ENCODE peak calls at places on chromosomes 13 and 19, in eight cellular contexts. D is HepG2, R is fibroblast of lung, Q is astrocyte, A is GM12878, L is PC-3, W is neural progenitor cell, V is neuronal stem cell. X is an unnamed sample.

GRCh38 chr13:46721054-46721453 is 75.9 kb downstream of the ESD start:
- DNase-seq in R (peak), A (no peak), L (peak), Q (no peak), D (peak), V (peak), W (peak), X (peak)

GRCh38 chr19:40110570-40110969 is 19.8 kb upstream of the ZNF780A start:
- DNase-seq in V (no peak), R (no peak), W (no peak), Q (no peak), D (peak), L (no peak), A (no peak), X (no peak)

GRCh38 chr13:84279166-84279565 is 396.9 kb upstream of the SLITRK1 start:
- DNase-seq in A (no peak), R (peak), Q (peak), D (no peak), W (no peak), V (no peak), L (peak), X (no peak)

GRCh38 chr19:52786078-52786463 is 520 bp downstream of the ZNF600 start:
- DNase-seq in A (no peak), W (peak), D (no peak), Q (no peak), V (no peak), R (no peak), L (peak), X (no peak)

GRCh38 chr19:24051516-24051915 is 35.5 kb upstream of the ZNF254 start:
- DNase-seq in W (no peak), Q (no peak), D (no peak), A (no peak), V (no peak), R (no peak), L (no peak), X (no peak)

GRCh38 chr19:18157465-18158063 is 4.6 kb downstream of the PIK3R2 start:
- DNase-seq in V (no peak), Q (no peak), L (no peak), D (no peak), A (no peak), W (peak), R (no peak), X (no peak)

GRCh38 chr19:7533281-7533819 is 2.2 kb upstream of the PNPLA6 start:
- DNase-seq in V (no peak), R (peak), L (no peak), Q (no peak), D (no peak), W (peak), A (no peak), X (peak)

GRCh38 chr19:1001538-1002166 is 1.4 kb downstream of the GRIN3B start:
- DNase-seq in V (peak), R (no peak), A (no peak), L (peak), W (peak), Q (no peak), D (no peak), X (peak)

GRCh38 chr13:99702687-99703319 is 201.5 kb downstream of the TM9SF2 start:
- DNase-seq in A (no peak), Q (no peak), R (no peak), L (no peak), W (peak), V (no peak), D (no peak), X (no peak)

GRCh38 chr13:98083507-98083906 is 59.4 kb upstream of the FARP1 start:
- DNase-seq in R (peak), D (no peak), A (no peak), V (no peak), Q (peak), W (no peak), L (peak), X (peak)

GRCh38 chr19:15280915-15281683 is 48.9 kb upstream of the EPHX3 start:
- DNase-seq in L (peak), Q (peak), D (peak), R (peak), V (peak), W (peak), A (no peak), X (peak)

GRCh38 chr13:98824376-98825160 is 72.1 kb upstream of the SLC15A1 start:
- DNase-seq in V (no peak), L (no peak), D (no peak), Q (no peak), A (no peak), R (no peak), W (no peak), X (no peak)

GRCh38 chr19:18170714-18171255 is 2.8 kb upstream of the IFI30 start:
- DNase-seq in A (peak), W (no peak), L (no peak), R (no peak), Q (no peak), V (no peak), D (no peak), X (no peak)

GRCh38 chr19:55947532-55947931 is at the start of gene NLRP8:
- DNase-seq in Q (no peak), L (no peak), D (no peak), R (no peak), A (no peak), W (no peak), V (no peak), X (no peak)
- H3K4me2 ChIP-seq in Q (no peak), L (no peak), D (no peak), R (no peak), A (no peak), W (no peak), V (no peak), X (no peak)

GRCh38 chr13:76745246-76746200 is 140.7 kb downstream of the KCTD12 start:
- DNase-seq in D (no peak), A (peak), L (no peak), Q (no peak), W (no peak), V (no peak), R (no peak), X (peak)
- H3K4me2 ChIP-seq in D (no peak), A (peak), L (no peak), Q (no peak), W (no peak), V (no peak), R (no peak), X (no peak)

DNA sequence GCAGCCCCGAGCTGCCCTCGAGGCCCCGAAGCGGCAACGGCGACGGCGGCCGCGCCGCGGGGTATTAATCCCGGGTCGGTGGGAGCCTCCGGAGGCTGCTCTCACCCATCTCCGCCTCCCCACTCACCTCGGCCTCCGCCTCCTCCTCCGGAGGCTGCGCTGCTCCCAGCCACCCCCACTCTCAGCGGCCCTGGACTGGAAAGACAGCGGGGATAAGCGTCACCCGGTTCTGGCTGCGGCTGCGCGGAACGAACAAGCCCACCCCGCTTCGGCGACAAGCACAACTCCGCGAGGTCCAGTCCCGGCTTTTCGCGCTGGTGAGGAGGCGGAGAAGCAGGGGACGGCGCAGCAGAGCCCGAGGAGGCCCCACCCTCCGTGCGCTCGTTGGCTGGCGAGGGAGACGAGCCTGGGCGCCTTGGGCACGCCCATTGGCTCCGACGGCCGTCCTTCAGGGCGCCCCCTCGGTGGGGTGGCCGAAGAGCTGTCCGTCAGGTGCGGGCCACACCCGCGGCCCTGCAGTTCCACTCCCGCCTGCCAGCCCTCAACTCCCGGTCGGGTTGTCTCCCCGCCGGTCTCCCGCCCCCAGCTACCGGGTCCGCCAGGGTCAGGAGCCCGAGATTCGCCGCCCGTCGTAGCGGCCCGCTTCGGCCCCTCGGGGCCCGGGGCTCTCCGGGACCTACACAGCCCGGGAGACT is at the start of gene ZMYM5:
- DNase-seq in L (peak), D (peak), R (peak), W (peak), A (peak), Q (peak), V (peak), X (peak)
- H3K4me2 ChIP-seq in L (peak), D (peak), R (peak), W (peak), A (peak), Q (peak), V (peak), X (peak)

GRCh38 chr19:49677901-49678674 is 1.0 kb downstream of the PRMT1 start:
- DNase-seq in W (peak), L (peak), V (peak), R (peak), Q (peak), D (peak), A (no peak), X (peak)

GRCh38 chr19:49681830-49682229 is 4.8 kb downstream of the PRMT1 start:
- DNase-seq in A (no peak), L (no peak), W (no peak), V (no peak), Q (no peak), D (no peak), R (no peak), X (no peak)

GRCh38 chr19:49678970-49679831 is 2.1 kb downstream of the PRMT1 start:
- DNase-seq in A (no peak), R (no peak), L (peak), W (no peak), D (no peak), V (no peak), Q (no peak), X (no peak)

GRCh38 chr19:49680473-49681351 is 3.6 kb downstream of the PRMT1 start:
- DNase-seq in Q (peak), W (peak), L (peak), R (peak), V (peak), A (no peak), D (peak), X (peak)

DNA sequence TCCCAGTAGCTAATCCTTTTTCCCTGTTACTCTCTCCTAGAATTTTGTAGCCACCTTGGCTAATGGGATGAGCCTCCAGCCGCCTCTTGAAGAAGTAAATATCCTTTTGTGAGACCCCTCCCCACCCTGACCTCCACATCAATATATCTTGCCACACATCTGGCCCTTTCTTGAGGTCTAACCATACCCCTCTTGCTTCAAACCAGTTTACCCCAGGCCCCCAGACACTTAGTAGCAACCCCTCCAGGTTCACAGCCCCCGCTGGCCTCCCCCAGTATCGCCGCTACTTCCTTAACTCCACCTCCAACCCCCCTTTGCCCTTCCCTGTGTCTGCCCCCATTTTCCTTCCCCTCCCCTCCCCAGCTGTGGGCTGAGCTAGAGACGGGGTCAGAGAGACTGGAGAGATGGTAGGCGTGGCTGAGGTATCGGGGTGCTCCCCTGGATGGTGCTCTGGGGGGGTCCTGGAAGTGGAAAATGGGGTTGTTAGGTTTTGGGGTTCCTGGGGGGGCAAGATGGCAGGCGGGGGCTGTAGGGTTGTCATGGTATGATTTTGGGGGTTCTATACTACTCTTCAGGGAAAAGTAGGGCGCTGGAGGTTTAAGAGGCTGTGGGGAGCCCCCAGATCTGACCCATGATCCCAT is 2.9 kb downstream of the PRMT1 start:
- DNase-seq in L (no peak), A (no peak), Q (no peak), W (peak), V (no peak), D (no peak), R (no peak), X (no peak)
- H3K4me2 ChIP-seq in L (peak), A (peak), Q (peak), W (peak), V (peak), D (peak), R (peak), X (peak)

DNA sequence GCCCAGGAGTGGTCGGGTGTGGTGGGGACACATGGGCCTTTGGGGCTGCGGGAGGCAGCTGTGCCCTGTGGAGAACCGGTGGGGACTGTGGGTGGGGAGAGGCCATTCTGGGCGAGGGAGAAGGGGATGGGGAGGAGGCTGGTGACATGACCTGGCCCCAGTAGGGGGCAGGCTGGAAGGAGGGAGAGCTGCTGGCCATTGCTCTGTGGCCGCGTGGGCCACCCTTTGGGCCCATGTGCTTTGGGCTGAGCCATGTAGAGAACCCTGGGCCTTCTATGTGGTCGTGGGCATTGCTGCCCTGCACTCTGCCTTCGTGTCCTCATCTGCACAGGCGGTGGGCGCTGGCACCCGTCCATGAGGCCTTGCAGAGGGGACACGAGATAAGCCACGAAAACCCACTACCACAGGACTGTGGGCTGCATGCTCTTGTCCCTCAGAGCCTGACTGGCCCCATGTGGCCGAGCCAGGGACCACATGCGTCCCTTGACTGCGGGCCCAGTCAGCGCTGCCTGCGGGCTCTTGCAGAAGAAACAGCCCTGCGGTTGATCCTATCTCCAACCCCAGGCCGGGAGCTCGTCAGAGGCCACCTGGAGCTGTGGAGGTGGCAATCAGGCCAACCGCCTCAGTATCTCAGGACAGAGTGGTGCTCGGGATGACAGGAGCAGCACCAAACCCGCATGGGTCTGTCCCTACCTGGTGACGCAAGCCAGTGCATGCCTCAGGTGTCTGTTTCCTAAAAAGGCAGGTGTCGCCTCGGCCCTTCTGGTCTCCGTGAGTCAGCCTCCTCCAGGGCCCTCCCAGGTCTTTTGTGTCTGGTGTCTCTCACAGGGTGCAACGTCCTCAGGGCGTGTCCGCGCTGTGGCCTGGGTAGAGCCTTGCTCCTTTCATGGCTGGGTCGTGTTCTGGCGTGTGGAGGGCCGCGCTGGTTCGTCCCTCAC is 14.3 kb downstream of the FZR1 start:
- DNase-seq in W (no peak), L (no peak), Q (no peak), V (no peak), R (no peak), A (no peak), D (no peak), X (no peak)
- H3K4me2 ChIP-seq in W (no peak), L (no peak), Q (no peak), V (no peak), R (no peak), A (no peak), D (no peak), X (no peak)

GRCh38 chr13:85379433-85379832 is 419.8 kb downstream of the SLITRK6 start:
- DNase-seq in Q (no peak), R (no peak), D (no peak), A (no peak), V (no peak), L (no peak), W (no peak), X (peak)
- H3K4me2 ChIP-seq in Q (no peak), R (peak), D (no peak), A (no peak), V (no peak), L (no peak), W (no peak), X (no peak)

DNA sequence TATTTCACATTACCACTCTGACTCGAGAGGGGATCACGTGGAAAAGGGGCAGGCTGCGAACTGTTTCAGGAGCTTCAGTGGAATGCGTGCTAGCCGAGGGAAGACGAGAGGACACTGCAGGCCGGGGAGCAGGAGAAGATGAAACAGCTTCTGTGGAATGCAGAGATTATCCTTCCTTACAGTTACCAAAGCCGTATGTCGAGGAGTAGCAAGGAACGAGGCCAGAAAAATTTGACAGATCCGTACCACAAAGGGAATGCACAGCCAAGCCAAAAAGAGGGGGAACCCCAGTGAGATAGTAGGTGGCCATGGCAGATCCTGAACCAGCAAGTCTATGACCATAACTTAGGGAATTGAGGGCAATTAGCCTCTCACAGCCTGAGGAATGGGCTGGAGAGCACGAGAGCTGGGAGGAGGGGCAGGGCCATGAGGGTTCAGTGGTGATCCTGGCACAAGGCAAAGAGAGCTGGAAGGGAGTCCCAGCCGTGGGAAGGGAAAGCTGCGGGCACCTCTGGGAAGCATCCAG is 5.3 kb downstream of the COL4A1 start:
- DNase-seq in Q (peak), D (no peak), A (no peak), L (no peak), W (peak), R (peak), V (no peak), X (peak)
- H3K4me2 ChIP-seq in Q (peak), D (no peak), A (no peak), L (no peak), W (peak), R (peak), V (no peak), X (peak)

GRCh38 chr19:13169769-13170168 is 19.6 kb downstream of the IER2 start:
- DNase-seq in R (peak), V (no peak), W (no peak), L (peak), A (no peak), D (no peak), Q (peak), X (peak)

GRCh38 chr19:13162749-13163608 is 12.8 kb downstream of the IER2 start:
- DNase-seq in V (peak), D (peak), Q (peak), R (peak), W (peak), L (peak), A (peak), X (peak)

GRCh38 chr19:13164370-13165090 is 14.3 kb downstream of the IER2 start:
- DNase-seq in L (peak), Q (no peak), V (peak), A (no peak), R (peak), D (peak), W (peak), X (peak)

GRCh38 chr19:13163609-13164364 is 13.6 kb downstream of the IER2 start:
- DNase-seq in W (peak), Q (peak), L (peak), D (peak), A (no peak), R (peak), V (peak), X (peak)

GRCh38 chr19:13165091-13165997 is 15.1 kb downstream of the IER2 start:
- DNase-seq in R (no peak), D (no peak), W (peak), A (no peak), Q (no peak), L (peak), V (no peak), X (peak)
- H3K4me2 ChIP-seq in R (peak), D (peak), W (peak), A (peak), Q (peak), L (peak), V (peak), X (no peak)

GRCh38 chr13:30448441-30448840 is 17.3 kb downstream of the HMGB1 start:
- DNase-seq in D (no peak), Q (no peak), W (no peak), R (no peak), V (no peak), A (no peak), L (no peak), X (no peak)
- H3K4me2 ChIP-seq in D (no peak), Q (no peak), W (no peak), R (no peak), V (no peak), A (no peak), L (no peak), X (no peak)

DNA sequence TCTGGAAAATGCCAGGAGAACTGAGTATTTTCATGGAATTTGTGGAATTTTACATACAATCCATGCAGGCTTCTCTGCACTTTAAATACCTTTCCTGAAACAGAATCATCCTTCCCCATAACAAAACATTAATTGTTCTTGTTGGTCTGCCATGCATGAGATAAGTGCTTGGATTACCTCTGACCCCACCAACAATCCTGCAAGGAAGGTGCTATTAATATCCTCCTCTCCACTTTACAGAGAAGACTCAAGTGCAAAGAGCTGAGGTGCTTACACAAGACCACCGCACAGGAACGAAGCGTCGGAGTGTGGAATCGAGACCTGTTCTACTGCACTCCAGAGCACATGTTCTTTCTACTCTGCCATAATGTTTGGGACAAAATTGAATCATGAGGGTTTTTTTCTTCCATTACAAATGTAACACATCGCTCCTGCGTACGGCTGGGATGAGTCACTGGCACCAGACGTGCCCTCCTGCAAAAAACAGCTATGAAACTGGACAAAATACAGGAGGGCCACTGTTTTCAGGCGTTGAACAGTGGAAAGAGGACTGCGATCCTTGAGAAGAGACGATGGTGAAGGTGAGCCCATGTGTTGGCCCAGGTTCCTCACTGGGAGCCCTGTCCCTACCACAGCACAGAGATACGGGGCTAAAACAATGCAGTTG is 12.9 kb upstream of the LRRC4B start:
- DNase-seq in L (no peak), R (no peak), D (no peak), A (no peak), V (no peak), W (no peak), Q (no peak), X (no peak)
- H3K4me2 ChIP-seq in L (no peak), R (no peak), D (no peak), A (no peak), V (no peak), W (no peak), Q (no peak), X (no peak)